ENCODE peak calls at places on chromosomes 6 and 20, in five cellular contexts. One of them, this sample, is unnamed.

GRCh38 chr6:106254636-106255035 is 70.9 kb downstream of the ATG5 start:
- DNase-seq in esophagus muscularis mucosa: no peak
- DNase-seq in H1: no peak
- DNase-seq in psoas muscle: no peak
- DNase-seq in colonic mucosa: no peak
- DNase-seq in this sample: no peak

GRCh38 chr20:18657575-18657974 is 69.7 kb downstream of the DTD1 start:
- DNase-seq in esophagus muscularis mucosa: no peak
- DNase-seq in H1: no peak
- DNase-seq in psoas muscle: no peak
- DNase-seq in colonic mucosa: no peak
- DNase-seq in this sample: no peak

GRCh38 chr6:21753571-21754108 is 160.1 kb downstream of the SOX4 start:
- DNase-seq in esophagus muscularis mucosa: peak; percentile 72
- DNase-seq in H1: no peak
- DNase-seq in psoas muscle: no peak
- DNase-seq in colonic mucosa: no peak
- DNase-seq in this sample: no peak

GRCh38 chr6:9942131-9942530 is 472.7 kb downstream of the TFAP2A start:
- DNase-seq in esophagus muscularis mucosa: no peak
- DNase-seq in H1: no peak
- DNase-seq in psoas muscle: no peak
- DNase-seq in colonic mucosa: no peak
- DNase-seq in this sample: no peak

GRCh38 chr6:1004885-1005635 is 306.8 kb upstream of the FOXQ1 start:
- DNase-seq in esophagus muscularis mucosa: peak; percentile 53
- DNase-seq in H1: no peak
- DNase-seq in psoas muscle: no peak
- DNase-seq in colonic mucosa: no peak
- DNase-seq in this sample: no peak

GRCh38 chr6:100620085-100620484 is 155.4 kb upstream of the SIM1 start:
- DNase-seq in esophagus muscularis mucosa: no peak
- DNase-seq in H1: no peak
- DNase-seq in psoas muscle: no peak
- DNase-seq in colonic mucosa: no peak
- DNase-seq in this sample: no peak

GRCh38 chr6:170050591-170051041 is 240.3 kb downstream of the DLL1 start:
- DNase-seq in esophagus muscularis mucosa: no peak
- DNase-seq in H1: no peak
- DNase-seq in psoas muscle: no peak
- DNase-seq in colonic mucosa: no peak
- DNase-seq in this sample: no peak

GRCh38 chr6:170444056-170444505 is 109.0 kb downstream of the PSMB1 start:
- DNase-seq in esophagus muscularis mucosa: no peak
- DNase-seq in H1: no peak
- DNase-seq in psoas muscle: no peak
- DNase-seq in colonic mucosa: no peak
- DNase-seq in this sample: no peak

GRCh38 chr6:131954775-131955107 is 3.6 kb upstream of the CCN2 start:
- DNase-seq in esophagus muscularis mucosa: no peak
- DNase-seq in H1: no peak
- DNase-seq in psoas muscle: no peak
- DNase-seq in colonic mucosa: peak; percentile 83
- DNase-seq in this sample: peak; percentile 39

GRCh38 chr6:169252805-169253189 is 849 bp downstream of the THBS2 start:
- DNase-seq in esophagus muscularis mucosa: no peak
- DNase-seq in H1: no peak
- DNase-seq in psoas muscle: no peak
- DNase-seq in colonic mucosa: no peak
- DNase-seq in this sample: peak; percentile 38

GRCh38 chr20:23061713-23062561 is 12.5 kb upstream of the THBD start:
- DNase-seq in esophagus muscularis mucosa: no peak
- DNase-seq in H1: no peak
- DNase-seq in psoas muscle: peak; percentile 44
- DNase-seq in colonic mucosa: no peak
- DNase-seq in this sample: no peak

GRCh38 chr6:99119109-99120031 is 171.6 kb upstream of the FBXL4 start:
- DNase-seq in esophagus muscularis mucosa: no peak
- DNase-seq in H1: no peak
- DNase-seq in psoas muscle: no peak
- DNase-seq in colonic mucosa: peak; percentile 33
- DNase-seq in this sample: no peak

GRCh38 chr6:11194399-11195274 is 37.8 kb downstream of the NEDD9 start:
- DNase-seq in esophagus muscularis mucosa: no peak
- DNase-seq in H1: no peak
- DNase-seq in psoas muscle: no peak
- DNase-seq in colonic mucosa: no peak
- DNase-seq in this sample: no peak

GRCh38 chr6:70563540-70563939 is 3.2 kb upstream of the SDHAF4 start:
- DNase-seq in esophagus muscularis mucosa: no peak
- DNase-seq in H1: no peak
- DNase-seq in psoas muscle: peak; percentile 29
- DNase-seq in colonic mucosa: no peak
- DNase-seq in this sample: no peak

GRCh38 chr6:166275714-166276166 is 32.5 kb downstream of the PRR18 start:
- DNase-seq in esophagus muscularis mucosa: peak; percentile 88
- DNase-seq in H1: no peak
- DNase-seq in psoas muscle: peak; percentile 56
- DNase-seq in colonic mucosa: peak; percentile 62
- DNase-seq in this sample: peak; percentile 67

GRCh38 chr6:153301602-153302001 is 170.5 kb upstream of the RGS17 start:
- DNase-seq in esophagus muscularis mucosa: no peak
- DNase-seq in H1: no peak
- DNase-seq in psoas muscle: no peak
- DNase-seq in colonic mucosa: no peak
- DNase-seq in this sample: no peak

GRCh38 chr20:33862709-33863403 is 51.7 kb downstream of the CHMP4B start:
- DNase-seq in esophagus muscularis mucosa: no peak
- DNase-seq in H1: peak; percentile 46
- DNase-seq in psoas muscle: peak; percentile 40
- DNase-seq in colonic mucosa: peak; percentile 40
- DNase-seq in this sample: peak; percentile 53
- H3K4me3 ChIP-seq in esophagus muscularis mucosa: peak overlapping the region; percentile 13
- H3K4me3 ChIP-seq in H1: no peak overlapping the region
- H3K4me3 ChIP-seq in psoas muscle: peak overlapping the region; percentile 22
- H3K4me3 ChIP-seq in colonic mucosa: no peak overlapping the region
- H3K4me3 ChIP-seq in this sample: no peak overlapping the region

GRCh38 chr20:61558726-61559125 is 306.7 kb downstream of the CDH4 start:
- DNase-seq in esophagus muscularis mucosa: no peak
- DNase-seq in H1: no peak
- DNase-seq in psoas muscle: no peak
- DNase-seq in colonic mucosa: no peak
- DNase-seq in this sample: no peak

GRCh38 chr20:61561111-61561830 is 309.2 kb downstream of the CDH4 start:
- DNase-seq in esophagus muscularis mucosa: no peak
- DNase-seq in H1: no peak
- DNase-seq in psoas muscle: no peak
- DNase-seq in colonic mucosa: no peak
- DNase-seq in this sample: no peak

GRCh38 chr20:61562897-61563504 is 310.9 kb downstream of the CDH4 start:
- DNase-seq in esophagus muscularis mucosa: no peak
- DNase-seq in H1: no peak
- DNase-seq in psoas muscle: no peak
- DNase-seq in colonic mucosa: no peak
- DNase-seq in this sample: no peak

GRCh38 chr20:61559706-61560315 is 307.8 kb downstream of the CDH4 start:
- DNase-seq in esophagus muscularis mucosa: no peak
- DNase-seq in H1: no peak
- DNase-seq in psoas muscle: no peak
- DNase-seq in colonic mucosa: no peak
- DNase-seq in this sample: peak; percentile 1

DNA sequence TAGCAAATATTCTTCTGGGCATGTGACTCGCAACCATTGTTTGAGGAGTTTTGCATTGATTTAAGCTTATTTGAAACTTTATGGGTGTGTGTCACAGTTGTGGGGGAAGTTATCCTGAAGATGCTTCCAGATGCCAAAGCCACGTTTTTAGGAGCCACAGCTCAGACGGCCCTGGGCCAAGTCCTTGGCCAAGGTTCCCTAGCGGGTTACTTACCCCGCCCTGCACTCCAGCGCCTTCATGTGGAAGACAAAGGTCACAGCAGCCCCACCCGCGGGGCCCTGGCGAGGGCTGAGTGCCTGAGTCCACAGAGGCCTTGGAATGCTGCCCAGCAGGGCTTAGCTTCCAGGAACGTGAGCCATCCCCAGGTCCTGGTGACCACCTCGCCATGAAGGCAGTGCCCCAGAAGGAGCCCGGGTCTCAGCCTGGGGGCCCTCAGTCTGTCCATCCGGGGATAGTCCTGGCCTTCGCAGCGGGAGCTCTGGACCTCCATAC is 308.3 kb downstream of the CDH4 start:
- DNase-seq in esophagus muscularis mucosa: no peak
- DNase-seq in H1: peak; percentile 25
- DNase-seq in psoas muscle: no peak
- DNase-seq in colonic mucosa: no peak
- DNase-seq in this sample: no peak
- H3K27ac ChIP-seq in esophagus muscularis mucosa: no peak overlapping the region
- H3K27ac ChIP-seq in H1: no peak overlapping the region
- H3K27ac ChIP-seq in psoas muscle: no peak overlapping the region
- H3K27ac ChIP-seq in colonic mucosa: no peak overlapping the region
- H3K27ac ChIP-seq in this sample: no peak overlapping the region

GRCh38 chr6:34438705-34439104 is 12.8 kb upstream of the RPS10 start:
- DNase-seq in esophagus muscularis mucosa: no peak
- DNase-seq in H1: no peak
- DNase-seq in psoas muscle: no peak
- DNase-seq in colonic mucosa: no peak
- DNase-seq in this sample: no peak
- H3K4me3 ChIP-seq in esophagus muscularis mucosa: no peak overlapping the region
- H3K4me3 ChIP-seq in H1: no peak overlapping the region
- H3K4me3 ChIP-seq in psoas muscle: no peak overlapping the region
- H3K4me3 ChIP-seq in colonic mucosa: no peak overlapping the region
- H3K4me3 ChIP-seq in this sample: no peak overlapping the region

DNA sequence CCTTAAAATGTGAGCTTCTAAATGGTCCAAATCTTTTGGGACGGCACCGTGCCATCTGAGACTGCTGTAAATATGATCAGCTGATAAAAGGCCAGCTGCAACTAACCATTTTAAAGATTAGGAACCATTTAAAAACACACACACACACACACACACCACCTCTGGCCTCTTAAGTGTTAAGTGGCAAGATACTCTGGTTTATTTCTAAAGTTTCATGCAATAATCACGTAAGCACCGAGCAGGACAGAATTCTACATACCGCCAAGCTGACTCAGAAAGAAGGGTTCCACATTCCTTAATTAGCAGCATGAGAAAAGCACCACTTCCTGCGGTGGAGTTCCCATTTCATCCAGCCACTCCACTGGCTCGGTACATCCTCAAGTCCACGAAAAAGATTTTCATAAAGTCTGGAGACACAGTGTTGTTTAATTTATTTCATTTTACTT is 17.8 kb upstream of the ZNF217 start:
- DNase-seq in esophagus muscularis mucosa: no peak
- DNase-seq in H1: no peak
- DNase-seq in psoas muscle: no peak
- DNase-seq in colonic mucosa: no peak
- DNase-seq in this sample: peak; percentile 25
- H3K27ac ChIP-seq in esophagus muscularis mucosa: no peak overlapping the region
- H3K27ac ChIP-seq in H1: no peak overlapping the region
- H3K27ac ChIP-seq in psoas muscle: peak overlapping the region; percentile 16
- H3K27ac ChIP-seq in colonic mucosa: no peak overlapping the region
- H3K27ac ChIP-seq in this sample: no peak overlapping the region

This sample was measured in heart left ventricle.